ENCODE peak calls at places on chromosomes 13 and 19, in seven cellular contexts. One of them, this sample, is unnamed.

GRCh38 chr13:76992548-76993001 is 694 bp downstream of the CLN5 start:
- DNase-seq in cardiac fibroblast: peak; percentile 21
- DNase-seq in uterus: peak; percentile 30
- DNase-seq in AG09309: no peak
- DNase-seq in fibroblast of mammary gland: peak; percentile 26
- DNase-seq in psoas muscle: no peak
- DNase-seq in heart right ventricle: no peak
- DNase-seq in this sample: peak; percentile 37

GRCh38 chr19:40575326-40575725 is 1.3 kb upstream of the SHKBP1 start:
- DNase-seq in heart right ventricle: no peak
- DNase-seq in AG09309: no peak
- DNase-seq in psoas muscle: no peak
- DNase-seq in cardiac fibroblast: no peak
- DNase-seq in uterus: no peak
- DNase-seq in fibroblast of mammary gland: no peak
- DNase-seq in this sample: no peak

GRCh38 chr19:35063940-35064818 is 22.7 kb downstream of the HPN start:
- DNase-seq in psoas muscle: no peak
- DNase-seq in fibroblast of mammary gland: peak; percentile 77
- DNase-seq in cardiac fibroblast: peak; percentile 51
- DNase-seq in AG09309: peak; percentile 43
- DNase-seq in heart right ventricle: no peak
- DNase-seq in uterus: no peak
- DNase-seq in this sample: peak; percentile 66

GRCh38 chr19:7397687-7398086 is 49.0 kb downstream of the ARHGEF18 start:
- DNase-seq in uterus: no peak
- DNase-seq in AG09309: peak; percentile 56
- DNase-seq in psoas muscle: no peak
- DNase-seq in cardiac fibroblast: peak; percentile 88
- DNase-seq in fibroblast of mammary gland: peak; percentile 69
- DNase-seq in heart right ventricle: no peak
- DNase-seq in this sample: peak; percentile 33

GRCh38 chr13:60431108-60431700 is 34.2 kb downstream of the TDRD3 start:
- DNase-seq in cardiac fibroblast: peak; percentile 81
- DNase-seq in heart right ventricle: no peak
- DNase-seq in uterus: no peak
- DNase-seq in fibroblast of mammary gland: peak; percentile 76
- DNase-seq in AG09309: peak; percentile 37
- DNase-seq in psoas muscle: no peak
- DNase-seq in this sample: peak; percentile 82

GRCh38 chr13:48144413-48145035 is 49.6 kb upstream of the MED4 start:
- DNase-seq in cardiac fibroblast: peak; percentile 92
- DNase-seq in uterus: no peak
- DNase-seq in psoas muscle: no peak
- DNase-seq in fibroblast of mammary gland: peak; percentile 66
- DNase-seq in heart right ventricle: no peak
- DNase-seq in AG09309: no peak
- DNase-seq in this sample: peak; percentile 81

GRCh38 chr19:989381-990081 is 5.4 kb downstream of the WDR18 start:
- DNase-seq in cardiac fibroblast: no peak
- DNase-seq in AG09309: no peak
- DNase-seq in uterus: no peak
- DNase-seq in psoas muscle: no peak
- DNase-seq in fibroblast of mammary gland: no peak
- DNase-seq in heart right ventricle: no peak
- DNase-seq in this sample: no peak

GRCh38 chr19:56751078-56751489 is 79.5 kb upstream of the ZNF835 start:
- DNase-seq in uterus: peak; percentile 18
- DNase-seq in AG09309: no peak
- DNase-seq in fibroblast of mammary gland: no peak
- DNase-seq in heart right ventricle: no peak
- DNase-seq in cardiac fibroblast: no peak
- DNase-seq in psoas muscle: no peak
- DNase-seq in this sample: no peak

GRCh38 chr19:19294914-19295313 is 21.8 kb upstream of the TM6SF2 start:
- DNase-seq in cardiac fibroblast: no peak
- DNase-seq in uterus: no peak
- DNase-seq in AG09309: no peak
- DNase-seq in heart right ventricle: no peak
- DNase-seq in psoas muscle: no peak
- DNase-seq in fibroblast of mammary gland: no peak
- DNase-seq in this sample: no peak

GRCh38 chr13:91904005-91904404 is 505.6 kb downstream of the GPC5 start:
- DNase-seq in cardiac fibroblast: no peak
- DNase-seq in heart right ventricle: no peak
- DNase-seq in AG09309: no peak
- DNase-seq in uterus: no peak
- DNase-seq in fibroblast of mammary gland: no peak
- DNase-seq in psoas muscle: no peak
- DNase-seq in this sample: no peak

GRCh38 chr19:51621178-51621577 is 9.0 kb downstream of the SIGLEC5 start:
- DNase-seq in cardiac fibroblast: no peak
- DNase-seq in AG09309: no peak
- DNase-seq in fibroblast of mammary gland: no peak
- DNase-seq in psoas muscle: no peak
- DNase-seq in uterus: no peak
- DNase-seq in heart right ventricle: no peak
- DNase-seq in this sample: no peak

GRCh38 chr19:38278751-38279150 is 14.4 kb downstream of the SPINT2 start:
- DNase-seq in uterus: no peak
- DNase-seq in AG09309: no peak
- DNase-seq in psoas muscle: no peak
- DNase-seq in cardiac fibroblast: no peak
- DNase-seq in fibroblast of mammary gland: no peak
- DNase-seq in heart right ventricle: no peak
- DNase-seq in this sample: no peak

GRCh38 chr19:35344511-35345031 is 3.1 kb upstream of the FFAR1 start:
- DNase-seq in psoas muscle: no peak
- DNase-seq in fibroblast of mammary gland: no peak
- DNase-seq in uterus: no peak
- DNase-seq in heart right ventricle: no peak
- DNase-seq in AG09309: no peak
- DNase-seq in cardiac fibroblast: no peak
- DNase-seq in this sample: no peak

GRCh38 chr19:50668416-50669318 is 19.4 kb downstream of the C19orf81 start:
- DNase-seq in cardiac fibroblast: no peak
- DNase-seq in fibroblast of mammary gland: no peak
- DNase-seq in uterus: no peak
- DNase-seq in AG09309: no peak
- DNase-seq in heart right ventricle: no peak
- DNase-seq in psoas muscle: no peak
- DNase-seq in this sample: no peak

GRCh38 chr19:17220207-17220758 is 5.1 kb downstream of the USE1 start:
- DNase-seq in AG09309: peak; percentile 14
- DNase-seq in psoas muscle: peak; percentile 49
- DNase-seq in cardiac fibroblast: peak; percentile 86
- DNase-seq in uterus: peak; percentile 55
- DNase-seq in fibroblast of mammary gland: peak; percentile 89
- DNase-seq in heart right ventricle: no peak
- DNase-seq in this sample: peak; percentile 88

GRCh38 chr13:100523437-100523836 is 65.2 kb downstream of the GGACT start:
- DNase-seq in fibroblast of mammary gland: no peak
- DNase-seq in cardiac fibroblast: no peak
- DNase-seq in psoas muscle: no peak
- DNase-seq in uterus: no peak
- DNase-seq in heart right ventricle: no peak
- DNase-seq in AG09309: no peak
- DNase-seq in this sample: no peak

GRCh38 chr13:100520936-100521765 is 67.4 kb downstream of the GGACT start:
- DNase-seq in psoas muscle: no peak
- DNase-seq in uterus: no peak
- DNase-seq in cardiac fibroblast: no peak
- DNase-seq in AG09309: no peak
- DNase-seq in heart right ventricle: no peak
- DNase-seq in fibroblast of mammary gland: no peak
- DNase-seq in this sample: no peak

GRCh38 chr13:100523994-100524393 is 64.6 kb downstream of the GGACT start:
- DNase-seq in AG09309: no peak
- DNase-seq in psoas muscle: no peak
- DNase-seq in cardiac fibroblast: no peak
- DNase-seq in uterus: no peak
- DNase-seq in fibroblast of mammary gland: no peak
- DNase-seq in heart right ventricle: no peak
- DNase-seq in this sample: no peak

GRCh38 chr13:100519626-100520025 is 69.0 kb downstream of the GGACT start:
- DNase-seq in AG09309: no peak
- DNase-seq in fibroblast of mammary gland: no peak
- DNase-seq in cardiac fibroblast: no peak
- DNase-seq in heart right ventricle: no peak
- DNase-seq in uterus: no peak
- DNase-seq in psoas muscle: no peak
- DNase-seq in this sample: no peak

DNA sequence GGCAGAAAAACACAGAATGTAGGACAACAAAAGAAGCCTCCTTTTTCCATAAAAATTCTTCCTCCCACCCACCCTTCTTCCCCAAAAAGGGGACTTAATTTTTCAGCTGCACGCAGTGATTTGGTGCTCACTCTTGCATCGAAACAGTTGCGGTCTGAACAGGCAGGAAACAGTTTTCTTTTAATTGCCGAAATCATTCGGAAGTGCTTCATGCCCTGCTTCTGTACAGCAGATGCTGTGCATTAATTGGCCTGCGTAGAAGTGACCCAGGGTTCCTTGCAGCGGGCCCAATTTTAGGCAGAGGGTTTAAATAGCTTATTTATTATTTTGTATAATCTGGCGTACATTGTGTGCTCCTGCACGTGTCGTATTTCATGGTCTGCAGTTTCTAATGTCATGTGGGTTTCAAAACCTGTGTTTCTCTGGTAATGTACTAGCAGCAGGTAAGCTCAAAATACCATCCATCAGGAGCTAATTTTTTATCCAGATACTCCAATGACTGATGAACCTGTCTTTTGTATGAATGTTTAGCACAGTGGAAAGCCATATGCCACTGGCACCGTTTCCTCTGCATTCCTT is 66.6 kb downstream of the GGACT start:
- DNase-seq in psoas muscle: no peak
- DNase-seq in fibroblast of mammary gland: no peak
- DNase-seq in cardiac fibroblast: no peak
- DNase-seq in AG09309: no peak
- DNase-seq in heart right ventricle: no peak
- DNase-seq in uterus: no peak
- DNase-seq in this sample: no peak
- H3K4me3 ChIP-seq in psoas muscle: no peak overlapping the region
- H3K4me3 ChIP-seq in fibroblast of mammary gland: no peak overlapping the region
- H3K4me3 ChIP-seq in cardiac fibroblast: no peak overlapping the region
- H3K4me3 ChIP-seq in AG09309: no peak overlapping the region
- H3K4me3 ChIP-seq in heart right ventricle: no peak overlapping the region
- H3K4me3 ChIP-seq in uterus: no peak overlapping the region
- H3K4me3 ChIP-seq in this sample: no peak overlapping the region

DNA sequence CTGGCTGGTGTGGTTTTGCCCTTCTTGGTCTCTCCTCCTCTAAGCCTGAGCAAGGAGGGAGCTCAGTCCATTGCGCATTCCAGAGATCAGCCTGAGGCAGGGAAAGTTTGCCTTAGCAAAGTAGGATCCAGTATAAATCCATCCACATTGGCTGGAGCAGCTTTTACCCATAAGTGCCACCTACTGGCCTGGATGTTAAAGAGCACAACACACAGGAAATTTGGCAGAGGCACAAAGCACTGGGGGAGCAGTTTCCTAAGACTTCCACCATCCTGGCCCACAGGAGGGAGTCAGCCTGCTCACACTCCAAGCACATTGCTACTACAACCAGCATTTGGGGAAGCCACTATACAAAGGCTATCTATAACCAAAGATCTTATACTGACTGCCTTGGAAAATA is 1124.2 kb downstream of the SLITRK1 start:
- DNase-seq in uterus: no peak
- DNase-seq in heart right ventricle: no peak
- DNase-seq in fibroblast of mammary gland: peak; percentile 53
- DNase-seq in AG09309: no peak
- DNase-seq in cardiac fibroblast: peak; percentile 36
- DNase-seq in psoas muscle: no peak
- DNase-seq in this sample: peak; percentile 36
- TF ChIP-seq CTCF in uterus: no peak
- TF ChIP-seq CTCF in heart right ventricle: no peak
- TF ChIP-seq CTCF in fibroblast of mammary gland: peak; percentile 36
- TF ChIP-seq CTCF in AG09309: peak; percentile 35
- TF ChIP-seq CTCF in cardiac fibroblast: peak; percentile 10
- TF ChIP-seq CTCF in psoas muscle: no peak
- TF ChIP-seq CTCF in this sample: peak; percentile 42

DNA sequence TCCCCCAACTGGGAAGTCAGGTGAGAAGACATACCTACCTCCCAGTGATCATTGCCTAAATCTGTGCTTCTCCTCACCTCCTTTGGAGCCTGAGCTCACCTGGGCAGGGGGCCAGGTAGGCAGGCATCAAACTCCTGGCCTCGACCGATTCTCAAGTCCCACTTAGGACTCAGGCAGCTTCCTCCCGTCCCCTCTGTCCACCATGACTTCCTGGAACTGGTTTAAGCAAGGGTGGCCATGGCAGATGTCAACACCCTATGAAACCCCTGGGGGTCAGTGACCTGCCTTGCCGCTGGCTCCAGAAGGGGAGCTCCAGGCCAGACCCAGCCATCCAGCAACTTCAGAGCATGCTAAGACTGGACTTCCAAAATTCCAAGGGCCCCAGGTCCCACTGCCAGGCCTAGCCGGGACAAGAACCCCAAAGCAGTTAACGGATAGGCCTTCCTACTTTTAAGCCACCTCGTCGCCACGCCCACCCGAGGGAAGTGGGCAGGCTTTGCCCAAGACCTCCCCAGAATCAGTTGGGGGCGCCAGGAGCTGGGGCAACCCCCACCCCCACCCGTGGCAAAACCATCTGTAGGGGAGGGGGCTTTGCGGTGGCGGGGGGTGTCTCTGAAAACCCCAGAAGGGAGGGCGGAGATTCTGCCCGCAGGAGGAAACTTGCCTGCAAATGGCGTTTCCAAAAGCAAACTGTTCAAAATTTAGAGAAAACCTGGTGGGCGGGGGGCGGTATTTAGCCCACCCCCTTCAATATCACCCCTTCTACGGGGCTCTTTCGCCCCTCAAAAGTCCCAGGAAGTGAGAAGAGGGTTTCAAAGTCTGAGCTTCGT is 657 bp downstream of the PLIN3 start:
- DNase-seq in fibroblast of mammary gland: peak; percentile 52
- DNase-seq in psoas muscle: peak; percentile 64
- DNase-seq in heart right ventricle: peak; percentile 63
- DNase-seq in AG09309: no peak
- DNase-seq in cardiac fibroblast: peak; percentile 53
- DNase-seq in uterus: peak; percentile 57
- DNase-seq in this sample: peak; percentile 54
- H3K4me3 ChIP-seq in fibroblast of mammary gland: peak overlapping the region; percentile 73
- H3K4me3 ChIP-seq in psoas muscle: peak overlapping the region; percentile 88
- H3K4me3 ChIP-seq in heart right ventricle: peak overlapping the region; percentile 77
- H3K4me3 ChIP-seq in AG09309: peak overlapping the region; percentile 82
- H3K4me3 ChIP-seq in cardiac fibroblast: peak overlapping the region; percentile 76
- H3K4me3 ChIP-seq in uterus: peak overlapping the region; percentile 73
- H3K4me3 ChIP-seq in this sample: peak overlapping the region; percentile 78

GRCh38 chr19:53882391-53883050 is 524 bp downstream of the PRKCG start:
- DNase-seq in fibroblast of mammary gland: no peak
- DNase-seq in psoas muscle: no peak
- DNase-seq in uterus: no peak
- DNase-seq in AG09309: no peak
- DNase-seq in cardiac fibroblast: no peak
- DNase-seq in heart right ventricle: no peak
- DNase-seq in this sample: no peak
- TF ChIP-seq CTCF in fibroblast of mammary gland: no peak
- TF ChIP-seq CTCF in psoas muscle: no peak
- TF ChIP-seq CTCF in uterus: no peak
- TF ChIP-seq CTCF in AG09309: no peak
- TF ChIP-seq CTCF in cardiac fibroblast: no peak
- TF ChIP-seq CTCF in heart right ventricle: no peak
- TF ChIP-seq CTCF in this sample: no peak